ENCODE peak calls at places on chromosomes 7 and 10, in eight cellular contexts. I is tibial artery, Y is upper lobe of left lung, D is fibroblast of the aortic adventitia, B is IMR-90, K is AG09309, S is Caco-2, P is esophagus squamous epithelium. Q is an unnamed sample.

GRCh38 chr10:76071638-76072317 is 640.4 kb downstream of the LRMDA start:
- DNase-seq in I (no peak), Y (no peak), D (peak), B (no peak), K (peak), S (no peak), P (no peak), Q (peak)

GRCh38 chr10:70672165-70672992 is at the start of gene ADAMTS14:
- DNase-seq in I (no peak), Y (peak), D (peak), B (no peak), K (no peak), S (no peak), P (no peak), Q (no peak)

GRCh38 chr7:133576769-133577168 is 323.9 kb downstream of the EXOC4 start:
- DNase-seq in I (no peak), Y (no peak), D (no peak), B (no peak), K (no peak), S (no peak), P (no peak), Q (no peak)

GRCh38 chr10:68135922-68136718 is 26.8 kb downstream of the MYPN start:
- DNase-seq in I (no peak), Y (no peak), D (peak), B (peak), K (peak), S (no peak), P (no peak), Q (peak)

GRCh38 chr7:70489808-70490207 is 642.1 kb upstream of the GALNT17 start:
- DNase-seq in I (no peak), Y (no peak), D (peak), B (no peak), K (no peak), S (no peak), P (no peak), Q (no peak)

GRCh38 chr7:52753855-52754254 is 281.6 kb upstream of the POM121L12 start:
- DNase-seq in I (no peak), Y (no peak), D (no peak), B (no peak), K (no peak), S (peak), P (no peak), Q (no peak)

GRCh38 chr10:91409069-91409868 is 875 bp upstream of the HECTD2 start:
- DNase-seq in I (peak), Y (no peak), D (peak), B (peak), K (peak), S (peak), P (peak), Q (peak)

GRCh38 chr10:93413252-93413689 is 68.9 kb downstream of the MYOF start:
- DNase-seq in I (no peak), Y (no peak), D (no peak), B (no peak), K (no peak), S (no peak), P (no peak), Q (no peak)

GRCh38 chr10:43278216-43278615 is 11.4 kb upstream of the RASGEF1A start:
- DNase-seq in I (no peak), Y (no peak), D (no peak), B (no peak), K (no peak), S (no peak), P (no peak), Q (no peak)

GRCh38 chr10:87915406-87915805 is 52.0 kb downstream of the PTEN start:
- DNase-seq in I (no peak), Y (no peak), D (no peak), B (no peak), K (no peak), S (no peak), P (no peak), Q (no peak)

GRCh38 chr10:103888113-103888841 is 29.7 kb downstream of the STN1 start:
- DNase-seq in I (peak), Y (no peak), D (peak), B (peak), K (peak), S (no peak), P (no peak), Q (peak)

GRCh38 chr7:44461387-44461786 is 29.1 kb downstream of the NUDCD3 start:
- DNase-seq in I (no peak), Y (no peak), D (peak), B (peak), K (no peak), S (no peak), P (no peak), Q (no peak)

GRCh38 chr7:43300121-43300520 is 187.7 kb downstream of the HECW1 start:
- DNase-seq in I (no peak), Y (no peak), D (no peak), B (no peak), K (no peak), S (no peak), P (no peak), Q (no peak)

GRCh38 chr10:111531690-111532089 is 454.9 kb downstream of the ADRA2A start:
- DNase-seq in I (no peak), Y (no peak), D (no peak), B (no peak), K (no peak), S (no peak), P (no peak), Q (no peak)

GRCh38 chr7:157431951-157432540 is 95.2 kb downstream of the DNAJB6 start:
- DNase-seq in I (peak), Y (no peak), D (no peak), B (no peak), K (no peak), S (peak), P (no peak), Q (no peak)

GRCh38 chr10:61899045-61899444 is 2.5 kb upstream of the ARID5B start:
- DNase-seq in I (no peak), Y (no peak), D (peak), B (peak), K (no peak), S (no peak), P (no peak), Q (no peak)

GRCh38 chr7:142866361-142867096 is 11.7 kb downstream of the EPHB6 start:
- DNase-seq in I (no peak), Y (peak), D (peak), B (no peak), K (no peak), S (peak), P (no peak), Q (no peak)

GRCh38 chr10:133210398-133211140 is 19.4 kb upstream of the UTF1 start:
- DNase-seq in I (no peak), Y (peak), D (no peak), B (no peak), K (no peak), S (no peak), P (no peak), Q (no peak)

GRCh38 chr7:134701272-134701671 is 54.6 kb downstream of the BPGM start:
- DNase-seq in I (no peak), Y (no peak), D (peak), B (peak), K (no peak), S (no peak), P (no peak), Q (no peak)

GRCh38 chr7:116395125-116395791 is 104.3 kb upstream of the CAV2 start:
- DNase-seq in I (no peak), Y (no peak), D (peak), B (peak), K (peak), S (no peak), P (no peak), Q (peak)

GRCh38 chr7:46368871-46369270 is 447.8 kb upstream of the IGFBP3 start:
- DNase-seq in I (no peak), Y (no peak), D (peak), B (no peak), K (no peak), S (no peak), P (no peak), Q (no peak)

GRCh38 chr7:46360811-46361210 is 439.7 kb upstream of the IGFBP3 start:
- DNase-seq in I (no peak), Y (no peak), D (no peak), B (no peak), K (no peak), S (no peak), P (no peak), Q (no peak)

GRCh38 chr7:46357851-46358250 is 436.8 kb upstream of the IGFBP3 start:
- DNase-seq in I (no peak), Y (no peak), D (no peak), B (no peak), K (no peak), S (no peak), P (no peak), Q (no peak)

GRCh38 chr7:46360255-46360654 is 439.2 kb upstream of the IGFBP3 start:
- DNase-seq in I (no peak), Y (no peak), D (no peak), B (no peak), K (no peak), S (no peak), P (no peak), Q (no peak)

DNA sequence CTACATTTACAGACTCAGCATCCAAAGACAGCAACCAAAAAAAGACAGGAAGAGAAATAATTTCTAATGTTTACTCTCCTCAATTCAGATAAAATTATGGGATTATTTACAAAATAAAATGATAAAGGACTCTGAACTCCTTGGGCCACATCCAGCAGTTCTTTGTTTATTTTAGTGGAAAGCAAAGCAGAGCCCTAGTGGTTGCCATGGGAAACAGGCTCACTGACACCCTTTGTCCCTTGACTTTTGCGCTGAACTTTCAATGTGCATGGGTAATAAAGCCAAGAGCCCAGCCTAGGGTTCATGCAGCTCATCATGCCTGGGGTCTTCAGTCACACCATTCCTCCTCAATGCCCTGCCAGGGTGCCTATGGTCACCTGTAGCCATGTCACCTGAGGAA is 442.6 kb upstream of the IGFBP3 start:
- DNase-seq in I (no peak), Y (no peak), D (no peak), B (no peak), K (no peak), S (no peak), P (no peak), Q (no peak)
- TF ChIP-seq CTCF in I (no peak), Y (no peak), D (peak), B (no peak), K (no peak), S (no peak), P (no peak), Q (no peak)

GRCh38 chr10:110077436-110078120 is 69.8 kb downstream of the ADD3 start:
- DNase-seq in I (no peak), Y (no peak), D (peak), B (no peak), K (no peak), S (no peak), P (no peak), Q (no peak)

GRCh38 chr10:110076559-110077318 is 69.0 kb downstream of the ADD3 start:
- DNase-seq in I (peak), Y (no peak), D (peak), B (peak), K (peak), S (peak), P (peak), Q (peak)

GRCh38 chr10:110075726-110076125 is 67.9 kb downstream of the ADD3 start:
- DNase-seq in I (no peak), Y (no peak), D (no peak), B (no peak), K (no peak), S (no peak), P (no peak), Q (no peak)

GRCh38 chr10:110074298-110074697 is 66.5 kb downstream of the ADD3 start:
- DNase-seq in I (no peak), Y (no peak), D (peak), B (no peak), K (no peak), S (no peak), P (no peak), Q (no peak)

DNA sequence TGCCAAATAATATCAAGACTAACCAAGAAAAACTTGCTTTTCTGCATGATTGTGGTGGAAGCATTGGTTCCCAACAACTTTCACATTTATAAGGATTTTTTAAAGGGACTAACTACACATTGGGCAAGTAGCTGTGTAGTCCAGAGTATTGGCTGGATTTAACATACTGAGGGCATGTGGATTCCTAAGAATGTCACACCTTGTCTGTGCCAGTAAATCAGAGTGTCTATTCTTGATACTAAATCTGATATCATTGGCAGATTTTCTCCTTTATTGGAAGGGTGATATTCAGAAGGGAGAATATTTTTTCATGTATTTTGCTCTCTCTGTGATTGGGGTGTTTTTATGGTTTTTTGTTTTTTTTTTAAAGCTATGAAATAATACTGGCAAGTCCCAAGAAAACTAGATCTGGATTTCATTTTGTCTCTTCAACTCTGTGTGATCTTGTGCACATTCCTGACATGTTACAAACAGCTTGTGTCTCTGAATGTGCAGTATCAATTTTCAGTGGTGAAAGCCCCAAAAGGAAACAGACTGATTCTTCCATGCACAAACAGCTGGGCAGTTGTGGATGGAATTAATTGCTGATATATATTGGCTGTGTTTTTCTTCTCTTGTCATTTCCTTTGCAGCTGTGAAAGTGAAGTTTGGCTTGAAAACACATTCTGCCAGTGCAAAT is 67.3 kb downstream of the ADD3 start:
- DNase-seq in I (no peak), Y (no peak), D (peak), B (peak), K (peak), S (no peak), P (no peak), Q (peak)
- H3K4me3 ChIP-seq in I (no peak), Y (no peak), D (no peak), B (no peak), K (no peak), S (no peak), P (no peak), Q (no peak)

DNA sequence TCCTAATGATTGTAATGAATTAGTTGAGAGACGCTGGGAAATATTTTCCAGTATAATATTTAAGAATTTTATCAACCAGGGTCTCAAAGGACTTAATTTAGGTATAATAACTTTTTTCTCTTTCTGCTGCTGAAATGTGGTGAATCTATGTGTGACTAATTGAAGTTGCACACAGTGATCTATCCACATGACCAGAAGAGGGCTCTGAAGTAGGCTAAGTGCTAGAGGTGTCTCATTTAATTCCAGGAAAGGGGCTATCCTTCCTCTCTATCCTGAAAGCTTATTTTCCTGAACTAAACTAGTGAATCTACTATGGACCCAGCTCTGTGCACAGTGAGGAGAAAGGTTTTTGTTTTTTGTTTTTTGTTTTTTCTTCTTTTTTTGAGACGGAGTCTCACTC is 294.4 kb upstream of the MYO3A start:
- DNase-seq in I (no peak), Y (no peak), D (no peak), B (no peak), K (no peak), S (no peak), P (no peak), Q (no peak)
- TF ChIP-seq CTCF in I (no peak), Y (no peak), D (no peak), B (no peak), K (no peak), S (no peak), P (no peak), Q (no peak)

GRCh38 chr7:17951745-17952254 is 11.5 kb upstream of the SNX13 start:
- DNase-seq in I (no peak), Y (no peak), D (no peak), B (no peak), K (no peak), S (no peak), P (no peak), Q (no peak)
- H3K4me3 ChIP-seq in I (no peak), Y (no peak), D (no peak), B (no peak), K (no peak), S (no peak), P (no peak), Q (no peak)

GRCh38 chr10:3784510-3785250 is at the start of gene KLF6:
- DNase-seq in I (peak), Y (peak), D (peak), B (peak), K (no peak), S (no peak), P (no peak), Q (no peak)
- TF ChIP-seq CTCF in I (peak), Y (no peak), D (no peak), B (peak), K (no peak), S (no peak), P (no peak), Q (no peak)

GRCh38 chr10:74050653-74051052 is 52.7 kb downstream of the VCL start:
- DNase-seq in I (no peak), Y (no peak), D (no peak), B (no peak), K (no peak), S (no peak), P (no peak), Q (no peak)

GRCh38 chr10:74048433-74048832 is 50.5 kb downstream of the VCL start:
- DNase-seq in I (no peak), Y (no peak), D (no peak), B (no peak), K (no peak), S (no peak), P (no peak), Q (no peak)

GRCh38 chr10:74049995-74050394 is 52.1 kb downstream of the VCL start:
- DNase-seq in I (no peak), Y (no peak), D (peak), B (no peak), K (no peak), S (no peak), P (no peak), Q (no peak)

GRCh38 chr10:74047304-74047703 is 49.4 kb downstream of the VCL start:
- DNase-seq in I (no peak), Y (no peak), D (peak), B (peak), K (no peak), S (no peak), P (no peak), Q (no peak)

GRCh38 chr10:74047871-74048270 is 50.0 kb downstream of the VCL start:
- DNase-seq in I (no peak), Y (no peak), D (peak), B (peak), K (no peak), S (no peak), P (no peak), Q (no peak)
- H3K4me3 ChIP-seq in I (no peak), Y (no peak), D (no peak), B (no peak), K (no peak), S (no peak), P (no peak), Q (no peak)

GRCh38 chr7:128947854-128948253 is 10.1 kb downstream of the IRF5 start:
- DNase-seq in I (no peak), Y (no peak), D (no peak), B (peak), K (no peak), S (no peak), P (no peak), Q (no peak)

GRCh38 chr7:128948312-128948973 is 10.7 kb downstream of the IRF5 start:
- DNase-seq in I (no peak), Y (no peak), D (peak), B (no peak), K (no peak), S (no peak), P (no peak), Q (no peak)

GRCh38 chr7:128945668-128946366 is 8.1 kb downstream of the IRF5 start:
- DNase-seq in I (no peak), Y (no peak), D (no peak), B (no peak), K (no peak), S (no peak), P (no peak), Q (no peak)

GRCh38 chr7:128948976-128949760 is 11.4 kb downstream of the IRF5 start:
- DNase-seq in I (no peak), Y (no peak), D (peak), B (no peak), K (no peak), S (no peak), P (no peak), Q (no peak)

DNA sequence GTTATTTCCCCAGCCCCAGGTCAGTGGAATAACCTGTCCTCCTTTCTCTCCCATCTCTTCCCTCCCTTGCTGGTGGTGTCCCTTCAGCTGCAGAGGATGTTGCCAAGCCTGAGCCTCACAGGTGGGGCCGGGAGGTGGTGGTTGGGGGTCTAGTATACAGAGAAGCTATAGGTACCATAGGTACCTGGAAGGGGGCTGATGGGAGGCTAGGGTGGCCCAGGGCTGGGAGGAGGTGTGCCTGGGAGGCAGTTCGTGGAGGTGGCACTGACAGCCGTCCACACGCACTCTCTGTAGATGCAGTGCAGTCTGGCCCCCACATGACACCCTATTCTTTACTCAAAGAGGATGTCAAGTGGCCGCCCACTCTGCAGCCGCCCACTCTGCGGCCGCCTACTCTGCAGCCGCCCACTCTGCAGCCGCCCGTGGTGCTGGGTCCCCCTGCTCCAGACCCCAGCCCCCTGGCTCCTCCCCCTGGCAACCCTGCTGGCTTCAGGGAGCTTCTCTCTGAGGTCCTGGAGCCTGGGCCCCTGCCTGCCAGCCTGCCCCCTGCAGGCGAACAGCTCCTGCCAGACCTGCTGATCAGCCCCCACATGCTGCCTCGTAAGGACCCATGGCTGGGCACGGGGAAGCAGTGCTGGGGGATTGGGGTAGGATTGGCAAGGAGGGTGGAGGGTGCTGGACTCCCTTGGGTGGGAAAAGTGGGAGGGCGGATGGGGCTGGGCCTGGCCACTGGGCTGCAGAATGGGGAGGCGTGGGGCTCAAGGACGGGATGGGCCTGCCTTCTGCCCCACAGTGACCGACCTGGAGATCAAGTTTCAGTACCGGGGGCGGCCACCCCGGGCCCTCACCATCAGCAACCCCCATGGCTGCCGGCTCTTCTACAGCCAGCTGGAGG is 9.5 kb downstream of the IRF5 start:
- DNase-seq in I (no peak), Y (peak), D (no peak), B (no peak), K (no peak), S (no peak), P (no peak), Q (no peak)
- TF ChIP-seq CTCF in I (no peak), Y (no peak), D (no peak), B (peak), K (peak), S (peak), P (no peak), Q (peak)

GRCh38 chr10:34740321-34740720 is 74.8 kb downstream of the PARD3 start:
- DNase-seq in I (no peak), Y (no peak), D (no peak), B (no peak), K (no peak), S (no peak), P (no peak), Q (no peak)

GRCh38 chr10:34739915-34740314 is 75.2 kb downstream of the PARD3 start:
- DNase-seq in I (no peak), Y (peak), D (peak), B (peak), K (peak), S (peak), P (no peak), Q (peak)

GRCh38 chr10:34734918-34735317 is 80.2 kb downstream of the PARD3 start:
- DNase-seq in I (no peak), Y (no peak), D (no peak), B (no peak), K (no peak), S (no peak), P (no peak), Q (no peak)

GRCh38 chr10:34736976-34737771 is 77.9 kb downstream of the PARD3 start:
- DNase-seq in I (no peak), Y (no peak), D (no peak), B (no peak), K (no peak), S (peak), P (no peak), Q (no peak)

GRCh38 chr10:34737772-34738169 is 77.3 kb downstream of the PARD3 start:
- DNase-seq in I (no peak), Y (no peak), D (no peak), B (no peak), K (no peak), S (no peak), P (no peak), Q (no peak)
- H3K4me3 ChIP-seq in I (no peak), Y (no peak), D (no peak), B (no peak), K (no peak), S (no peak), P (no peak), Q (no peak)